ENCODE peak calls at places on chromosomes 3 and 15, in six cellular contexts. E is cardiac muscle cell; S is stomach; Z is heart left ventricle; M is CD8-positive, alpha-beta memory T cell; B is lower lobe of right lung. F is an unnamed sample. For H3K27me3, the result is how much of the 10 kb centered on the place peaks cover.

GRCh38 chr3:9785602-9786001 is 6.7 kb downstream of the TADA3 start:
- DNase-seq in E (no peak), S (no peak), Z (no peak), M (no peak), B (no peak), F (no peak)

GRCh38 chr3:125107861-125108567 is 52.2 kb upstream of the HEG1 start:
- DNase-seq in E (no peak), S (no peak), Z (no peak), M (no peak), B (no peak), F (no peak)

GRCh38 chr3:41569632-41570338 is 370.5 kb downstream of the CTNNB1 start:
- DNase-seq in E (no peak), S (no peak), Z (no peak), M (no peak), B (no peak), F (no peak)

GRCh38 chr15:40336129-40337122 is 4.3 kb downstream of the CCDC9B start:
- DNase-seq in E (peak), S (no peak), Z (no peak), M (no peak), B (no peak), F (no peak)

GRCh38 chr15:75666823-75667501 is 19.2 kb downstream of the SNX33 start:
- DNase-seq in E (no peak), S (peak), Z (peak), M (no peak), B (peak), F (no peak)

GRCh38 chr3:11385908-11386307 is 113.7 kb downstream of the ATG7 start:
- DNase-seq in E (no peak), S (no peak), Z (no peak), M (no peak), B (no peak), F (no peak)

GRCh38 chr3:59802045-59802444 is 752.2 kb upstream of the CFAP20DC start:
- DNase-seq in E (no peak), S (no peak), Z (no peak), M (no peak), B (no peak), F (no peak)

GRCh38 chr15:63370764-63371163 is 10.9 kb downstream of the CA12 start:
- DNase-seq in E (no peak), S (no peak), Z (no peak), M (no peak), B (no peak), F (no peak)

GRCh38 chr3:159380891-159381290 is 579.0 kb downstream of the MFSD1 start:
- DNase-seq in E (no peak), S (no peak), Z (no peak), M (no peak), B (no peak), F (no peak)

GRCh38 chr3:143348486-143349327 is 229.1 kb downstream of the CHST2 start:
- DNase-seq in E (no peak), S (no peak), Z (no peak), M (no peak), B (no peak), F (peak)

GRCh38 chr3:147099076-147099475 is 307.3 kb downstream of the ZIC4 start:
- DNase-seq in E (no peak), S (no peak), Z (no peak), M (no peak), B (no peak), F (no peak)

GRCh38 chr15:25933456-25934158 is 70.5 kb upstream of the ATP10A start:
- DNase-seq in E (peak), S (peak), Z (peak), M (peak), B (peak), F (peak)

GRCh38 chr15:79036323-79036722 is 54.3 kb downstream of the RASGRF1 start:
- DNase-seq in E (no peak), S (no peak), Z (no peak), M (no peak), B (no peak), F (no peak)

GRCh38 chr15:77002436-77002835 is 7.5 kb downstream of the PSTPIP1 start:
- DNase-seq in E (no peak), S (no peak), Z (no peak), M (no peak), B (peak), F (no peak)

GRCh38 chr3:8658326-8659212 is 14.0 kb upstream of the SSUH2 start:
- DNase-seq in E (peak), S (peak), Z (peak), M (no peak), B (peak), F (no peak)

GRCh38 chr15:96352594-96353377 is 22.3 kb downstream of the NR2F2 start:
- DNase-seq in E (no peak), S (no peak), Z (no peak), M (no peak), B (no peak), F (no peak)

GRCh38 chr3:149879872-149880271 is 66.9 kb downstream of the RNF13 start:
- DNase-seq in E (peak), S (peak), Z (peak), M (no peak), B (peak), F (no peak)

GRCh38 chr3:48478631-48479555 is 25.1 kb downstream of the SHISA5 start:
- DNase-seq in E (no peak), S (no peak), Z (no peak), M (peak), B (no peak), F (peak)

GRCh38 chr15:101153801-101154656 is 97.8 kb downstream of the CHSY1 start:
- DNase-seq in E (no peak), S (no peak), Z (no peak), M (no peak), B (peak), F (no peak)

GRCh38 chr15:83613716-83614115 is 40.2 kb upstream of the ADAMTSL3 start:
- DNase-seq in E (no peak), S (no peak), Z (no peak), M (no peak), B (no peak), F (no peak)

GRCh38 chr15:100234158-100235029 is 107.4 kb downstream of the ADAMTS17 start:
- DNase-seq in E (no peak), S (no peak), Z (peak), M (no peak), B (no peak), F (no peak)

GRCh38 chr3:11616551-11616950 is 27.2 kb downstream of the VGLL4 start:
- DNase-seq in E (no peak), S (no peak), Z (no peak), M (no peak), B (no peak), F (no peak)

GRCh38 chr3:24765399-24765798 is 270.7 kb upstream of the THRB start:
- DNase-seq in E (no peak), S (no peak), Z (no peak), M (no peak), B (no peak), F (no peak)

GRCh38 chr15:48581221-48581620 is 64.3 kb downstream of the FBN1 start:
- DNase-seq in E (no peak), S (no peak), Z (no peak), M (no peak), B (no peak), F (no peak)
- H3K27me3 ChIP-seq in E (under half), S (under half), Z (under half), M (under half), B (under half), F (under half)

GRCh38 chr3:14676881-14677280 is 1.9 kb downstream of the C3orf20 start:
- DNase-seq in E (no peak), S (no peak), Z (no peak), M (no peak), B (no peak), F (no peak)

GRCh38 chr3:14674841-14675240 is at the start of gene C3orf20:
- DNase-seq in E (no peak), S (no peak), Z (no peak), M (no peak), B (no peak), F (no peak)

GRCh38 chr3:14678015-14678503 is 3.1 kb downstream of the C3orf20 start:
- DNase-seq in E (peak), S (no peak), Z (no peak), M (no peak), B (no peak), F (no peak)

GRCh38 chr3:14672588-14672987 is 2.4 kb upstream of the C3orf20 start:
- DNase-seq in E (no peak), S (no peak), Z (no peak), M (no peak), B (no peak), F (no peak)
- H3K4me3 ChIP-seq in E (no peak), S (no peak), Z (no peak), M (no peak), B (no peak), F (no peak)

DNA sequence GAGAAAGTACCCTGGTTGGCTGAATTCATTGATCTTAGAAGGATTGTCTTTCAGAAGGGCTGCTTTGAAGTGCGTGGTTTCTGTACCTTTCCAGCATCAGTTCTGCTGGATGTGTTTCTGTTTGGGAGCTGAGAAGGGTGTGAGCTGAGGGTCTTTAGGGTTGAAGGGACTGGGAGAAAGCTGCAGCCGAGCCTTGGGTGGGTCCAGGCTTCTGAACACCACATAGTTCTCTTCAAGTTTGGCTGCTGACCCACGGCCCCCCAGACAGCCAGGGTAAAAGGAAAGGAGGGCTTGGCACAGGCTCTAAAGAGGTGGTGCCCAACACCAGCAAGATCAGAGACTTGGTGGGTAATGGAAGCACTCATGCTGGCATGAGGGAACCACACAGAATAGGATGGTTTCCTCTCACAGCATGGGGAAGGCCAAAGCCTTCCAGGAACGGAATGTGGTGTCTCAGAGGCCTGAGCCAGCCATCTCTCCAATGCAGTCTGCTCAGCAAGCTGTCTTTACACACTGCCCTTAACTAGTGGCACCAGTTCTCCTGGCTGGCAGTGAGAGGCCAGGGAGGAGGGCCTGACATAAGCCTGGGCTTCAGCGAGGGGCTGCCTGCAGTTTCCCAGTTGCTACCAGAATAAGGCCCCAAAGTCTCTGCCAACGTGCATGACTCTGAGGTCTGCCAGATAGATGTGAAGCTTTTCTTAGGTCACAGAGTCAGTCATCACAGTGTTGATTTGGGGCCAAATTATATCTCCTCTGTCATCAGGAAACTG is 238.9 kb upstream of the TRIM42 start:
- DNase-seq in E (no peak), S (no peak), Z (no peak), M (no peak), B (no peak), F (no peak)
- H3K27ac ChIP-seq in E (no peak), S (no peak), Z (no peak), M (no peak), B (no peak), F (no peak)

GRCh38 chr15:58062175-58062574 is 3.3 kb downstream of the ALDH1A2 start:
- DNase-seq in E (no peak), S (no peak), Z (no peak), M (no peak), B (no peak), F (no peak)
- H3K27me3 ChIP-seq in E (half or more), S (under half), Z (half or more), M (under half), B (half or more), F (under half)

DNA sequence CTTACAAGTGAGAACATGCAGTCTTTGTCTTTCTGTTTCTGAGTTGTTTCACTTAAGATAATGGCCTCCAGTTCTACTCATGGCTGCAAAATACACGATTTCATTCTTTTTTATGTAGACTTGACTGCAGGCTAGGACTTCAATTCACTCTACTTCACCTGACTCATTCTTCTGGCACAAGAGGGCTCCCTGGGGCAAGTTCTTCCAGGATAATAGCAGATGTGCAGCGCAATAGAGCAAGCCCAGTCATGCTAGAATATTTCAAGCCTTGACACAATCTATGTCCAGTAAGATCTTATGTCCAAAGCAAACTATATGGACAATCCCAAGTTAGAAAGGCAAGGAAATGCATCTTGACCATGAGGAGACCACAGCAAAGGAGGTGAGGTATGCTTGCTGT is 211.7 kb upstream of the GADL1 start:
- DNase-seq in E (no peak), S (no peak), Z (no peak), M (no peak), B (no peak), F (no peak)
- H3K4me3 ChIP-seq in E (no peak), S (no peak), Z (no peak), M (no peak), B (no peak), F (no peak)

GRCh38 chr15:64381000-64381751 is at the start of gene PCLAF:
- DNase-seq in E (peak), S (peak), Z (peak), M (peak), B (peak), F (peak)
- H3K27ac ChIP-seq in E (no peak), S (peak), Z (no peak), M (peak), B (no peak), F (peak)

F was measured in CD4-positive, alpha-beta memory T cell.